ENCODE peak calls at places on chromosomes 11 and 22, in four cellular contexts. K is H9, R is thyroid gland, I is cardiac fibroblast. Q is an unnamed sample.

GRCh38 chr11:29448246-29448877 is 568.5 kb downstream of the KCNA4 start:
- DNase-seq in K (no peak), R (no peak), I (peak), Q (peak)

GRCh38 chr11:48081151-48082010 is 101.0 kb downstream of the PTPRJ start:
- DNase-seq in K (no peak), I (peak), R (peak), Q (peak)

GRCh38 chr22:39388261-39389011 is 11.1 kb upstream of the TAB1 start:
- DNase-seq in K (peak), R (peak), I (peak), Q (peak)

GRCh38 chr11:19441752-19442553 is 201.2 kb upstream of the E2F8 start:
- DNase-seq in I (peak), K (no peak), R (peak), Q (peak)

GRCh38 chr11:118117790-118118601 is 31.2 kb upstream of the SMIM35 start:
- DNase-seq in R (no peak), K (no peak), I (no peak), Q (no peak)

GRCh38 chr22:32623943-32624342 is 149.3 kb downstream of the FBXO7 start:
- DNase-seq in I (peak), K (no peak), R (peak), Q (peak)

GRCh38 chr11:102552447-102553200 is 22.1 kb upstream of the MMP7 start:
- DNase-seq in I (peak), K (no peak), R (peak), Q (peak)

GRCh38 chr11:18013790-18014507 is 1.1 kb upstream of the SERGEF start:
- DNase-seq in R (peak), K (peak), I (peak), Q (peak)

GRCh38 chr22:36027579-36027959 is 1.1 kb downstream of the RBFOX2 start:
- DNase-seq in K (no peak), R (peak), I (peak), Q (no peak)

GRCh38 chr11:118176400-118177134 is at the start of gene SCN2B:
- DNase-seq in R (no peak), K (no peak), I (no peak), Q (no peak)

GRCh38 chr11:134901955-134902707 is 490.1 kb upstream of the B3GAT1 start:
- DNase-seq in I (no peak), K (no peak), R (peak), Q (no peak)

GRCh38 chr22:19714320-19715252 is at the start of gene SEPTIN5:
- DNase-seq in R (peak), K (no peak), I (no peak), Q (no peak)

GRCh38 chr11:27084407-27084985 is 43.9 kb downstream of the BBOX1 start:
- DNase-seq in I (no peak), K (no peak), R (no peak), Q (peak)

GRCh38 chr22:17158176-17158567 is 905 bp downstream of the HDHD5 start:
- DNase-seq in K (no peak), R (no peak), I (no peak), Q (no peak)

GRCh38 chr11:83092488-83093384 is 21.0 kb upstream of the RAB30 start:
- DNase-seq in R (no peak), K (no peak), I (no peak), Q (peak)

GRCh38 chr22:21936151-21936778 is 16.4 kb downstream of the PPM1F start:
- DNase-seq in I (peak), R (peak), K (no peak), Q (no peak)

GRCh38 chr11:96341237-96342130 is 1.5 kb downstream of the MAML2 start:
- DNase-seq in I (peak), R (peak), K (peak), Q (peak)

GRCh38 chr22:24555496-24556253 is at the start of gene SNRPD3:
- DNase-seq in I (peak), R (peak), K (peak), Q (peak)

GRCh38 chr22:44362249-44363040 is 49.7 kb upstream of the SHISAL1 start:
- DNase-seq in I (no peak), K (no peak), R (no peak), Q (no peak)

GRCh38 chr11:69157156-69157821 is 1.6 kb downstream of the SMIM38 start:
- DNase-seq in K (no peak), R (no peak), I (peak), Q (peak)

GRCh38 chr22:22021160-22021750 is 38.7 kb upstream of the TOP3B start:
- DNase-seq in K (no peak), R (no peak), I (no peak), Q (no peak)

GRCh38 chr11:95977534-95978174 is 53.7 kb upstream of the MTMR2 start:
- DNase-seq in K (no peak), I (peak), R (no peak), Q (peak)

GRCh38 chr11:128180446-128181089 is 406.8 kb downstream of the ETS1 start:
- DNase-seq in R (no peak), K (no peak), I (peak), Q (peak)

GRCh38 chr11:64742940-64743590 is 877 bp downstream of the RASGRP2 start:
- DNase-seq in K (peak), I (peak), R (peak), Q (no peak)

GRCh38 chr11:97610000-97610399 is 1220.2 kb downstream of the JRKL start:
- DNase-seq in R (no peak), I (peak), K (peak), Q (no peak)

GRCh38 chr11:32713496-32713895 is 81.0 kb downstream of the CCDC73 start:
- DNase-seq in I (peak), R (no peak), K (no peak), Q (peak)
- TF ChIP-seq CTCF in I (peak), R (no peak), K (peak), Q (peak)

DNA sequence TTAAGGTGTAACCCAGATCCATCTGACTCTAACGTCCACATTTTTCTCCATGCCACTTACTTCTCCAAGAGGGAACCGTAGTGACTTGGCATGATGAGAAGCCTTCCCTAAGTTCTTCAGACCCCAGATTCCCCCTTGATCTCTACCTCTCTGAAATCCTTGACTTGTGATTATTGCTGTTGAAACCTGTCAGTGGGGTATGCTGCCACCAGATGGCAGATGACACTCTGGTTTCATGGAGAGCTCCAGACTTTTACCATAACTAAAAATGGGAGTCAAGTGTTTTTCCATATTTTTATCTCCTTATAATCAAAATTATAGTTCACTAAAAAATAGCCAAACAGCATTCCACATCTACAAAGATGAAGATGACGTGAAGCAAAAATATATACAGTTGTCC is 504.2 kb downstream of the SOX6 start:
- DNase-seq in R (no peak), K (no peak), I (no peak), Q (peak)
- TF ChIP-seq CTCF in R (no peak), K (peak), I (peak), Q (peak)

GRCh38 chr11:24588075-24588474 is 91.2 kb downstream of the LUZP2 start:
- DNase-seq in I (peak), K (no peak), R (no peak), Q (peak)

GRCh38 chr11:24589064-24589463 is 92.2 kb downstream of the LUZP2 start:
- DNase-seq in I (no peak), K (no peak), R (no peak), Q (no peak)

GRCh38 chr11:24587655-24588054 is 90.8 kb downstream of the LUZP2 start:
- DNase-seq in R (no peak), K (no peak), I (no peak), Q (peak)

GRCh38 chr11:24585192-24585591 is 88.3 kb downstream of the LUZP2 start:
- DNase-seq in I (peak), K (no peak), R (no peak), Q (peak)
- TF ChIP-seq CTCF in I (no peak), K (no peak), R (no peak), Q (no peak)

GRCh38 chr11:72793081-72793451 is 781 bp downstream of the STARD10 start:
- DNase-seq in R (no peak), I (no peak), K (no peak), Q (no peak)
- TF ChIP-seq CTCF in R (no peak), I (no peak), K (no peak), Q (no peak)

DNA sequence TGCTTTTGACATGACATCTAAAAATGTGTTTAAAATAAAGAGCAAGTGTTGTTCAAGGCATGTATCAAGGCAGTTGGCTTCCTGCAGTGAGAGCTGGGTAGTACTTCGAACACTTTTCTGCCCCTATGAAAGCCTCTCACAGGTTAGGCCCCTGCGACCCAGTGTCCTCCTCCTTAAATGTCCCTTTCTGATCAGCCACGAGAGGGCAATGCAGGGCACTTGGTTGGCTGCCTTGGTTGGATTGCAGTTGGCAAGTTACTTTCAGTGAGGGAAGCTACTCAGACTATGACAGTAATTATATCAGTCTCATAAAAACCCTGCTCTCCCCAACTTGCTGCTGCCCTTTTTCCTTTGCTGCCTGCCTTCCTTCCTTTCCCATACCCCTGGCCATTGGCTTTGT is 743.8 kb downstream of the NTM start:
- DNase-seq in K (peak), R (peak), I (no peak), Q (no peak)
- TF ChIP-seq CTCF in K (peak), R (no peak), I (peak), Q (peak)

GRCh38 chr22:41474878-41475451 is 6.0 kb downstream of the ACO2 start:
- DNase-seq in R (no peak), I (no peak), K (no peak), Q (no peak)

GRCh38 chr22:41469218-41469851 is 418 bp downstream of the ACO2 start:
- DNase-seq in I (no peak), R (peak), K (no peak), Q (no peak)

GRCh38 chr22:41468381-41469217 is at the start of the genes ACO2 and PHF5A:
- DNase-seq in K (peak), I (peak), R (peak), Q (peak)

GRCh38 chr22:41471606-41472005 is 2.7 kb downstream of the ACO2 start:
- DNase-seq in R (no peak), I (no peak), K (no peak), Q (no peak)
- TF ChIP-seq CTCF in R (no peak), I (no peak), K (no peak), Q (no peak)

GRCh38 chr11:75784085-75784478 is 15.5 kb downstream of the DGAT2 start:
- DNase-seq in I (no peak), K (no peak), R (no peak), Q (no peak)

GRCh38 chr11:75783416-75784084 is 15.0 kb downstream of the DGAT2 start:
- DNase-seq in K (no peak), R (no peak), I (no peak), Q (no peak)

GRCh38 chr11:75785187-75785586 is 16.6 kb downstream of the DGAT2 start:
- DNase-seq in K (no peak), R (no peak), I (no peak), Q (no peak)

GRCh38 chr11:75784506-75784905 is 15.9 kb downstream of the DGAT2 start:
- DNase-seq in R (no peak), I (no peak), K (no peak), Q (no peak)

DNA sequence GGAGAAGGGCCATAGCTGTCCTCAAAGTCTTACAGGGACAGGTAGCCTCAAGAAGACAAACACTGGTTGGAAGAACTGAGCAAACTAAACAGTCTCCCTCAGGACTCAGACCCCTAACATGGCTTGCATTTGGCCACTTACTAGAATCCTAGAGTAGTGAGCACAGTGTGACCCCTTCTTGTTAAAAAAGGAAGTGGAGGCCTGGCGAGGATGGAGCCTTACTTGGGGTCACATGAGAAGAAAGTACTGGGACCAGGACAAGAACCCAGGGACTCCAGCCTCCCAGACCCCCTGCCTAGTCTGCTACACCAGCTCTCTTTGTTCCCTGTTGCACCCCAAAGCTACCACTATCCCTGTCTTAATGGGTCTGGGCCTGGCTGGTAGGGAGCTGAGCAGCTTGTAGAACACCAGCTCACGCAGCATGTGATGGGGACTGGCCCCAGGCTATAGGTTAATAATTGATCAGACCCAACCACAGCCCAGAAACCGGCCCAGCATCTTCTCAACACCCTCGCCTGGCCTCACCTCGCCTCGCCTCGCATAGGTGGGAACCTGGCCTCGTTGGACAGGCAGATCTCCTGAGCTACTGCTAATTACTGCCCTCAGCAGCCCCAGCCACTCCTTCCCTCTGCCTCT is 17.6 kb downstream of the DGAT2 start:
- DNase-seq in K (no peak), R (no peak), I (no peak), Q (no peak)
- TF ChIP-seq CTCF in K (no peak), R (no peak), I (no peak), Q (no peak)

Q was measured in astrocyte of the spinal cord.